ENCODE peak calls at places on chromosomes 4 and X, in four cellular contexts. One of them, this sample, is unnamed.

GRCh38 chrX:117839544-117839943 is 277.1 kb downstream of the KLHL13 start:
- DNase-seq in K562: peak; percentile 13
- DNase-seq in erythroblast: peak; percentile 0
- DNase-seq in suprapubic skin: no peak
- DNase-seq in this sample: no peak

GRCh38 chr4:5166377-5166776 is 115.1 kb downstream of the STK32B start:
- DNase-seq in erythroblast: no peak
- DNase-seq in suprapubic skin: no peak
- DNase-seq in K562: no peak
- DNase-seq in this sample: no peak

GRCh38 chr4:150722908-150723362 is 141.0 kb downstream of the MAB21L2 start:
- DNase-seq in erythroblast: peak; percentile 35
- DNase-seq in K562: no peak
- DNase-seq in suprapubic skin: peak; percentile 81
- DNase-seq in this sample: no peak

GRCh38 chr4:89300060-89300459 is 7.5 kb downstream of the GPRIN3 start:
- DNase-seq in erythroblast: peak; percentile 31
- DNase-seq in suprapubic skin: no peak
- DNase-seq in K562: no peak
- DNase-seq in this sample: no peak

GRCh38 chrX:43224496-43224895 is 431.6 kb upstream of the MAOA start:
- DNase-seq in suprapubic skin: no peak
- DNase-seq in K562: no peak
- DNase-seq in erythroblast: no peak
- DNase-seq in this sample: no peak

GRCh38 chrX:115337735-115338134 is 48.2 kb downstream of the LUZP4 start:
- DNase-seq in suprapubic skin: no peak
- DNase-seq in erythroblast: no peak
- DNase-seq in K562: no peak
- DNase-seq in this sample: no peak

GRCh38 chr4:168501407-168501806 is 4.6 kb downstream of the PALLD start:
- DNase-seq in suprapubic skin: no peak
- DNase-seq in K562: no peak
- DNase-seq in erythroblast: no peak
- DNase-seq in this sample: no peak

GRCh38 chr4:11424000-11424399 is 4.7 kb downstream of the HS3ST1 start:
- DNase-seq in suprapubic skin: no peak
- DNase-seq in K562: peak; percentile 16
- DNase-seq in erythroblast: peak; percentile 34
- DNase-seq in this sample: no peak

GRCh38 chr4:174262624-174263444 is 20.6 kb downstream of the FBXO8 start:
- DNase-seq in K562: no peak
- DNase-seq in suprapubic skin: no peak
- DNase-seq in erythroblast: no peak
- DNase-seq in this sample: no peak

GRCh38 chrX:130652824-130653578 is 250.0 kb downstream of the ENOX2 start:
- DNase-seq in suprapubic skin: no peak
- DNase-seq in K562: no peak
- DNase-seq in erythroblast: no peak
- DNase-seq in this sample: no peak

GRCh38 chr4:127251423-127251822 is 381.3 kb upstream of the INTU start:
- DNase-seq in suprapubic skin: no peak
- DNase-seq in K562: no peak
- DNase-seq in erythroblast: no peak
- DNase-seq in this sample: no peak

GRCh38 chrX:38893441-38893840 is 92.2 kb downstream of the MID1IP1 start:
- DNase-seq in K562: no peak
- DNase-seq in suprapubic skin: no peak
- DNase-seq in erythroblast: no peak
- DNase-seq in this sample: no peak

GRCh38 chrX:78964598-78964997 is 19.4 kb downstream of the P2RY10 start:
- DNase-seq in K562: no peak
- DNase-seq in suprapubic skin: no peak
- DNase-seq in erythroblast: no peak
- DNase-seq in this sample: no peak

GRCh38 chr4:7267829-7268228 is 75.5 kb downstream of the SORCS2 start:
- DNase-seq in erythroblast: no peak
- DNase-seq in suprapubic skin: no peak
- DNase-seq in K562: no peak
- DNase-seq in this sample: no peak

GRCh38 chr4:180028682-180029081 is 2214.5 kb upstream of the TENM3 start:
- DNase-seq in erythroblast: peak; percentile 25
- DNase-seq in suprapubic skin: no peak
- DNase-seq in K562: no peak
- DNase-seq in this sample: no peak

GRCh38 chr4:149715822-149716585 is 99.6 kb downstream of the IQCM start:
- DNase-seq in suprapubic skin: no peak
- DNase-seq in erythroblast: no peak
- DNase-seq in K562: no peak
- DNase-seq in this sample: no peak

GRCh38 chr4:95363966-95364365 is 184.8 kb downstream of the UNC5C start:
- DNase-seq in erythroblast: no peak
- DNase-seq in K562: no peak
- DNase-seq in suprapubic skin: no peak
- DNase-seq in this sample: no peak

GRCh38 chrX:68431836-68432235 is 1.5 kb downstream of the OPHN1 start:
- DNase-seq in K562: no peak
- DNase-seq in suprapubic skin: no peak
- DNase-seq in erythroblast: no peak
- DNase-seq in this sample: no peak

GRCh38 chr4:89715611-89716010 is 121.3 kb downstream of the SNCA start:
- DNase-seq in K562: no peak
- DNase-seq in erythroblast: no peak
- DNase-seq in suprapubic skin: no peak
- DNase-seq in this sample: no peak

GRCh38 chr4:4456816-4457578 is 70.1 kb downstream of the NSG1 start:
- DNase-seq in K562: no peak
- DNase-seq in erythroblast: no peak
- DNase-seq in suprapubic skin: no peak
- DNase-seq in this sample: no peak

GRCh38 chr4:122851568-122851967 is 24.9 kb downstream of the FGF2 start:
- DNase-seq in suprapubic skin: no peak
- DNase-seq in K562: no peak
- DNase-seq in erythroblast: no peak
- DNase-seq in this sample: no peak

GRCh38 chr4:146442801-146443200 is 78.9 kb downstream of the SLC10A7 start:
- DNase-seq in erythroblast: no peak
- DNase-seq in K562: no peak
- DNase-seq in suprapubic skin: no peak
- DNase-seq in this sample: no peak

GRCh38 chr4:173485164-173485563 is 44.9 kb downstream of the HAND2 start:
- DNase-seq in erythroblast: peak; percentile 21
- DNase-seq in K562: no peak
- DNase-seq in suprapubic skin: no peak
- DNase-seq in this sample: no peak

GRCh38 chr4:158376441-158376840 is 145.2 kb upstream of the RXFP1 start:
- DNase-seq in K562: no peak
- DNase-seq in suprapubic skin: no peak
- DNase-seq in erythroblast: no peak
- DNase-seq in this sample: no peak

GRCh38 chr4:70505152-70505748 is 13.1 kb upstream of the AMTN start:
- DNase-seq in suprapubic skin: no peak
- DNase-seq in K562: peak; percentile 54
- DNase-seq in erythroblast: peak; percentile 65
- DNase-seq in this sample: no peak

GRCh38 chrX:119374736-119375135 is 24.4 kb upstream of the SLC25A43 start:
- DNase-seq in erythroblast: no peak
- DNase-seq in suprapubic skin: no peak
- DNase-seq in K562: no peak
- DNase-seq in this sample: no peak

DNA sequence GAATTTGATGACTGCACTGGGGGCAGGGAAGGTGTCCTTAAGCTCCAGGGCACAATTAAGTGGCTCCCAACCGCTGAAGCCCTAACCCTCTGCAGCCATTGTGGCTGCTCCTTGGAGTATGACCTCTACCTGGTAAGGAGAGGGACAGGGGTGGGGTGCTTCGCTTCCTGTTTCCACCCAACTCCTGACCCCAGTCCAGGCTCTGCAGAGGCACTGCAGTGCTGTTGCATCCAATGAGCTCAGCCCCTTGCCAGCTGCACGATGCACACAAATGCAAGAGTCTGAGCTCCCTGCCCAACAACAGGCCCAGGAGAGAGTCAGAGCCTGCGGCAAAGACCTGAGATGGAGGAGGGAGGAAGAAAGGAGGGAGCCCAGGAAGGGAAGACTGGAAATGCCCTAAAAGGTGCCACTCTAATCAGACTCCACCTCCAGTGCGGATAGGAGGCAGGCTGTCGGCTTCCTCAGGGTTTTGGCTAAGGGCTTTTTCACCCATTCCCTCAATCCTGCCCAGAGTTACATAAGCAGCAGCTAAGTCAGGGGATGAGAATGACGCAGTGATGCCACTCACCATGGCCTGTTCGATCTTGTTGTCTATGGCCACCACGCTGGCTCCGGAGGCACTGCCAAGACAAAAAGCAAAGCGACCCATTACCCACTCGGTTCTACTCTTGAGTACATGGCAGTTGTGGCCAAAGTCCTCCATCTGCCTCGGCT is 60.1 kb downstream of the TSC22D3 start:
- DNase-seq in suprapubic skin: no peak
- DNase-seq in erythroblast: peak; percentile 37
- DNase-seq in K562: no peak
- DNase-seq in this sample: no peak
- TF ChIP-seq POLR2A in suprapubic skin: no peak
- TF ChIP-seq POLR2A in erythroblast: peak; percentile 93
- TF ChIP-seq POLR2A in K562: no peak
- TF ChIP-seq POLR2A in this sample: no peak

GRCh38 chr4:152676052-152676854 is 3.5 kb downstream of the TMEM154 start:
- DNase-seq in suprapubic skin: no peak
- DNase-seq in K562: no peak
- DNase-seq in erythroblast: no peak
- DNase-seq in this sample: no peak

GRCh38 chr4:152682143-152682542 is 2.3 kb upstream of the TMEM154 start:
- DNase-seq in suprapubic skin: no peak
- DNase-seq in erythroblast: no peak
- DNase-seq in K562: no peak
- DNase-seq in this sample: no peak

GRCh38 chr4:152679414-152680281 is at the start of gene TMEM154:
- DNase-seq in erythroblast: peak; percentile 56
- DNase-seq in K562: no peak
- DNase-seq in suprapubic skin: peak; percentile 85
- DNase-seq in this sample: peak; percentile 46

GRCh38 chr4:152680988-152681731 is 1.4 kb upstream of the TMEM154 start:
- DNase-seq in suprapubic skin: no peak
- DNase-seq in erythroblast: no peak
- DNase-seq in K562: no peak
- DNase-seq in this sample: no peak

DNA sequence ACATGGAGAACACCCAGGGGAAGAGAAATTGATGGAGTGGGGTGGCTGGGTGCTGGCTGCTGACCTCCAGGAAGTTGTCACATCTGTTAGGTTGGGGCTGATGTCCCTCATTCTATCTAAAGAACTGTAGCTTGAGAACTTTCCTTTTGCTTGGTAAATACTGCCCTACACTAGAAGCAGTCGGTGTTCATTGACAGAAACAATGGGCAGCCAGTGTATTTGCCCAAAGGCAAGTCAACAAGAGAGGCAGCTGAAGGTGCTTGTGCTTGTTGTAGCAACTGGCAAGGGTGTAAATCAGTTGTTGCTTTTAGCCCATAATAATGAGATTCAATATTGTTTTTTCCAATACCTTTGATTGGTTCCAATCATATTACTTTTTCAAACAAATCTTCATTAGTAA is 956 bp downstream of the TMEM154 start:
- DNase-seq in erythroblast: no peak
- DNase-seq in K562: no peak
- DNase-seq in suprapubic skin: no peak
- DNase-seq in this sample: no peak
- TF ChIP-seq POLR2A in erythroblast: no peak
- TF ChIP-seq POLR2A in K562: no peak
- TF ChIP-seq POLR2A in suprapubic skin: no peak
- TF ChIP-seq POLR2A in this sample: no peak

GRCh38 chrX:12779534-12779933 is 11.7 kb upstream of the PRPS2 start:
- DNase-seq in erythroblast: no peak
- DNase-seq in K562: no peak
- DNase-seq in suprapubic skin: no peak
- DNase-seq in this sample: no peak
- TF ChIP-seq POLR2A in erythroblast: no peak
- TF ChIP-seq POLR2A in K562: no peak
- TF ChIP-seq POLR2A in suprapubic skin: no peak
- TF ChIP-seq POLR2A in this sample: no peak

DNA sequence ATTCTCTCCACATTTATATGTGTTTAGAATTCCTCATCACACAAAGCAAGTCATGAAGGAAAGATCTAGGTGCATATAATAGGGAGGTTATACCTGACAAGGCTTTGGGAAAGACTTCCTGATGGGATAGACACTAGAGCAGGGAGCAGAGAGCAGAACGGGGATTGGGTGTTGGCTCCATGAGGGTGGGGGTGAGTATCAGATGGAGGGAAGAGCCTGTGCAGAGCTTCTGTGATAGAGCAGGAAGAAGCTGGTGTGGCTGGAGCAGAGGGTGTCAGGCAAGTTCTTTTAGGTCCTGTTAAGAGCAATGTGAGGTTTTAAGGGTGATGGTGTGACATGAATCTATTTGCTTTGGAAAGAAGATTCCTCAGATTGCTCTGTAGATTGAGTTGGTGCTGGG is 10.5 kb downstream of the NSD2 start:
- DNase-seq in K562: peak; percentile 48
- DNase-seq in erythroblast: peak; percentile 43
- DNase-seq in suprapubic skin: no peak
- DNase-seq in this sample: no peak
- TF ChIP-seq POLR2A in K562: no peak
- TF ChIP-seq POLR2A in erythroblast: no peak
- TF ChIP-seq POLR2A in suprapubic skin: no peak
- TF ChIP-seq POLR2A in this sample: no peak